ENCODE peak calls at places on chromosome 12, in four cellular contexts. E, R, G and T are unnamed samples.

GRCh38 chr12:124044021-124044420 is 71.0 kb downstream of the ZNF664 start:
- DNase-seq in R (no peak), E (no peak), G (no peak), T (no peak)

GRCh38 chr12:86230516-86231146 is 25.6 kb downstream of the MGAT4C start:
- DNase-seq in G (no peak), E (no peak), R (no peak), T (peak; percentile 56)

GRCh38 chr12:107558816-107559382 is 126.7 kb upstream of the PWP1 start:
- DNase-seq in E (no peak), R (no peak), G (no peak), T (no peak)

GRCh38 chr12:38162013-38162412 is 154.6 kb upstream of the ALG10B start:
- DNase-seq in R (no peak), E (no peak), G (no peak), T (no peak)

GRCh38 chr12:116196752-116197718 is 80.5 kb downstream of the MED13L start:
- DNase-seq in G (no peak), R (peak; percentile 13), E (no peak), T (peak; percentile 59)

GRCh38 chr12:69792533-69792932 is 32.5 kb upstream of the MYRFL start:
- DNase-seq in E (no peak), R (no peak), G (no peak), T (no peak)

GRCh38 chr12:53078425-53079225 is 565 bp downstream of the SPRYD3 start:
- DNase-seq in R (no peak), G (no peak), E (no peak), T (peak; percentile 51)

GRCh38 chr12:46387697-46388096 is 15.1 kb upstream of the SLC38A2 start:
- DNase-seq in R (no peak), E (no peak), G (no peak), T (no peak)

GRCh38 chr12:121590476-121591143 is 9.8 kb upstream of the KDM2B start:
- DNase-seq in G (no peak), R (no peak), E (no peak), T (no peak)

GRCh38 chr12:2804390-2805145 is 7.9 kb upstream of the ITFG2 start:
- DNase-seq in G (no peak), R (no peak), E (no peak), T (peak; percentile 92)

GRCh38 chr12:31813305-31813704 is 84.5 kb upstream of the AMN1 start:
- DNase-seq in R (no peak), E (no peak), G (no peak), T (peak; percentile 5)

GRCh38 chr12:92740421-92740820 is 37.6 kb downstream of the PLEKHG7 start:
- DNase-seq in R (no peak), E (no peak), G (no peak), T (peak; percentile 51)

GRCh38 chr12:34386621-34387255 is 364.4 kb downstream of the ALG10 start:
- DNase-seq in G (no peak), R (no peak), E (no peak), T (no peak)

GRCh38 chr12:53255993-53256392 is 12.1 kb upstream of the ESPL1 start:
- DNase-seq in R (no peak), E (no peak), G (no peak), T (no peak)

GRCh38 chr12:57031228-57031670 is 14.9 kb upstream of the TAC3 start:
- DNase-seq in R (no peak), E (no peak), G (no peak), T (no peak)

GRCh38 chr12:19035552-19035951 is 94.0 kb upstream of the PLEKHA5 start:
- DNase-seq in R (no peak), E (no peak), G (no peak), T (peak; percentile 81)

GRCh38 chr12:13463189-13463588 is 266.7 kb downstream of the EMP1 start:
- DNase-seq in E (no peak), G (no peak), R (no peak), T (no peak)

GRCh38 chr12:115871714-115872113 is 405.8 kb downstream of the MED13L start:
- DNase-seq in E (no peak), G (no peak), R (no peak), T (peak; percentile 33)

GRCh38 chr12:106690569-106690968 is 83.9 kb upstream of the RIC8B start:
- DNase-seq in R (no peak), E (no peak), G (no peak), T (no peak)

GRCh38 chr12:70214972-70215617 is 28.1 kb upstream of the CNOT2 start:
- DNase-seq in R (no peak), E (no peak), G (no peak), T (no peak)

GRCh38 chr12:15863984-15864383 is 18.2 kb upstream of the STRAP start:
- DNase-seq in E (no peak), R (no peak), G (no peak), T (no peak)

GRCh38 chr12:81359736-81360135 is 281.9 kb downstream of the ACSS3 start:
- DNase-seq in E (no peak), R (no peak), G (no peak), T (no peak)

GRCh38 chr12:98172304-98172703 is 343.1 kb upstream of the TMPO start:
- DNase-seq in E (no peak), R (no peak), G (no peak), T (no peak)

GRCh38 chr12:47837190-47838171 is 17.8 kb upstream of the HDAC7 start:
- DNase-seq in E (no peak), G (no peak), R (peak; percentile 58), T (peak; percentile 84)

GRCh38 chr12:49190317-49190716 is 1.4 kb upstream of the TUBA1A start:
- DNase-seq in R (no peak), G (no peak), E (no peak), T (no peak)

GRCh38 chr12:111405856-111406473 is at the start of gene SH2B3:
- DNase-seq in G (no peak), E (no peak), R (no peak), T (no peak)

GRCh38 chr12:120225852-120226640 is 25.1 kb upstream of the RPLP0 start:
- DNase-seq in R (no peak), G (no peak), E (no peak), T (no peak)

GRCh38 chr12:123928274-123928865 is 44.3 kb downstream of the CCDC92 start:
- DNase-seq in E (no peak), G (no peak), R (no peak), T (no peak)

GRCh38 chr12:108457006-108457733 is 57.9 kb upstream of the FICD start:
- DNase-seq in E (peak; percentile 46), G (no peak), R (peak; percentile 42), T (peak; percentile 60)

GRCh38 chr12:26119391-26119981 is 5.4 kb downstream of the BHLHE41 start:
- DNase-seq in R (no peak), E (peak; percentile 74), G (no peak), T (peak; percentile 84)

GRCh38 chr12:39587247-39587646 is 32.4 kb downstream of the ABCD2 start:
- DNase-seq in G (no peak), E (no peak), R (no peak), T (no peak)

GRCh38 chr12:118498171-118498570 is 121.8 kb downstream of the SUDS3 start:
- DNase-seq in R (no peak), G (no peak), E (no peak), T (no peak)

GRCh38 chr12:111160350-111161142 is 208.3 kb downstream of the PHETA1 start:
- DNase-seq in R (no peak), G (no peak), E (no peak), T (no peak)

GRCh38 chr12:18430425-18431048 is 169.2 kb downstream of the PIK3C2G start:
- DNase-seq in E (no peak), G (no peak), R (no peak), T (peak; percentile 76)

GRCh38 chr12:29427964-29428363 is 47.0 kb upstream of the ERGIC2 start:
- DNase-seq in R (no peak), E (no peak), G (no peak), T (peak; percentile 39)

GRCh38 chr12:38149395-38150073 is 167.0 kb upstream of the ALG10B start:
- DNase-seq in R (no peak), G (no peak), E (no peak), T (no peak)

GRCh38 chr12:89350260-89350659 is 2.0 kb downstream of the DUSP6 start:
- DNase-seq in E (no peak), G (no peak), R (no peak), T (no peak)